ENCODE peak calls at places on chromosomes 12 and 14, in ten cellular contexts. P is AG04450; H is HCT116; Y is A549; F is dorsolateral prefrontal cortex; S is heart left ventricle; O is HepG2; M is CD4-positive, alpha-beta T cell; E is tibial artery; D is MM.1S. V is an unnamed sample.

GRCh38 chr12:115618105-115618504 is 659.4 kb downstream of the MED13L start:
- DNase-seq in H (no peak), O (no peak), F (no peak), S (no peak), M (no peak), E (no peak), P (no peak), Y (no peak), D (no peak), V (no peak)

GRCh38 chr12:51814311-51815088 is 34.0 kb downstream of the FIGNL2 start:
- DNase-seq in E (peak; percentile 76), D (peak; percentile 64), F (peak; percentile 55), S (peak; percentile 77), Y (peak; percentile 86), M (peak; percentile 36), O (peak; percentile 62), P (peak; percentile 26), H (no peak), V (peak; percentile 13)

GRCh38 chr12:13234045-13234641 is 37.6 kb downstream of the EMP1 start:
- DNase-seq in O (peak; percentile 34), D (peak; percentile 48), F (no peak), Y (peak; percentile 73), M (peak; percentile 16), S (peak; percentile 35), H (peak; percentile 61), P (no peak), E (no peak), V (peak; percentile 62)

GRCh38 chr12:50750366-50750765 is 13.5 kb upstream of the ATF1 start:
- DNase-seq in E (no peak), O (peak; percentile 12), H (no peak), M (no peak), F (no peak), Y (no peak), P (no peak), D (no peak), S (no peak), V (no peak)

GRCh38 chr12:96230646-96231045 is 36.5 kb downstream of the ELK3 start:
- DNase-seq in P (no peak), O (no peak), H (no peak), E (no peak), M (no peak), Y (no peak), S (no peak), F (no peak), D (no peak), V (no peak)

GRCh38 chr12:52149182-52149641 is 42.6 kb downstream of the KRT80 start:
- DNase-seq in M (no peak), F (no peak), P (no peak), D (no peak), H (no peak), S (no peak), Y (no peak), O (no peak), E (no peak), V (no peak)

GRCh38 chr14:104994988-104995387 is 9.4 kb downstream of the CLBA1 start:
- DNase-seq in F (no peak), M (no peak), O (no peak), P (no peak), Y (no peak), S (no peak), D (no peak), H (no peak), E (no peak), V (no peak)

GRCh38 chr14:22824711-22825359 is 4.9 kb upstream of the MRPL52 start:
- DNase-seq in O (peak; percentile 85), Y (peak; percentile 61), P (peak; percentile 87), M (no peak), D (peak; percentile 31), S (no peak), H (peak; percentile 53), F (no peak), E (no peak), V (peak; percentile 53)

GRCh38 chr12:28164644-28165313 is 25.5 kb upstream of the CCDC91 start:
- DNase-seq in F (no peak), O (peak; percentile 54), S (no peak), H (no peak), E (no peak), Y (no peak), D (no peak), M (no peak), P (no peak), V (no peak)

GRCh38 chr12:48350249-48351021 is at the start of gene ZNF641:
- DNase-seq in D (peak; percentile 82), M (peak; percentile 72), H (no peak), S (peak; percentile 90), Y (peak; percentile 25), O (peak; percentile 45), E (peak; percentile 92), P (peak; percentile 2), F (peak; percentile 72), V (peak; percentile 76)

GRCh38 chr14:71942904-71943694 is 10.9 kb downstream of the RGS6 start:
- DNase-seq in H (no peak), Y (no peak), D (no peak), O (no peak), M (no peak), P (no peak), F (no peak), S (no peak), E (no peak), V (no peak)

GRCh38 chr12:43692064-43692463 is 66.5 kb downstream of the PUS7L start:
- DNase-seq in E (no peak), F (no peak), D (no peak), Y (no peak), S (no peak), M (no peak), P (no peak), H (peak; percentile 4), O (no peak), V (no peak)

GRCh38 chr14:57486767-57487379 is 6.8 kb downstream of the CCDC198 start:
- DNase-seq in E (no peak), S (no peak), Y (no peak), M (no peak), F (no peak), P (peak; percentile 6), D (peak; percentile 9), H (peak; percentile 18), O (peak; percentile 41), V (no peak)

GRCh38 chr12:88820012-88820411 is 239.7 kb upstream of the KITLG start:
- DNase-seq in O (no peak), P (no peak), M (no peak), D (no peak), Y (no peak), F (no peak), S (no peak), E (no peak), H (no peak), V (no peak)

GRCh38 chr14:89748004-89748403 is 206.5 kb downstream of the EFCAB11 start:
- DNase-seq in E (no peak), H (no peak), D (no peak), F (no peak), Y (no peak), M (no peak), P (peak; percentile 30), S (no peak), O (no peak), V (no peak)

GRCh38 chr12:124191024-124191359 is 103.9 kb upstream of the RFLNA start:
- DNase-seq in P (no peak), O (no peak), F (no peak), S (no peak), Y (no peak), D (no peak), M (no peak), E (no peak), H (peak; percentile 26), V (no peak)

GRCh38 chr14:77086017-77086727 is 11.9 kb upstream of the CIPC start:
- DNase-seq in S (no peak), Y (no peak), O (peak; percentile 25), H (no peak), P (no peak), E (no peak), M (no peak), F (no peak), D (peak; percentile 65), V (peak; percentile 58)

GRCh38 chr12:109163150-109163549 is 46.8 kb downstream of the ACACB start:
- DNase-seq in E (no peak), D (no peak), H (no peak), F (no peak), S (no peak), P (no peak), M (no peak), O (no peak), Y (no peak), V (no peak)

GRCh38 chr12:26941251-26941650 is 3.0 kb downstream of the FGFR1OP2 start:
- DNase-seq in E (no peak), Y (no peak), O (no peak), D (peak; percentile 45), H (no peak), P (no peak), F (no peak), M (no peak), S (no peak), V (no peak)
- TF ChIP-seq CTCF in E (no peak), Y (no peak), O (no peak), D (no peak), H (no peak), P (no peak), F (no peak), M (no peak), S (no peak), V (no peak)

GRCh38 chr14:94441531-94442205 is 10.9 kb downstream of the SERPINA11 start:
- DNase-seq in F (no peak), H (no peak), O (no peak), P (no peak), M (no peak), D (no peak), Y (no peak), E (no peak), S (no peak), V (no peak)
- H3K27ac ChIP-seq in F (no peak overlapping the region), H (no peak overlapping the region), O (no peak overlapping the region), P (no peak overlapping the region), M (no peak overlapping the region), D (no peak overlapping the region), Y (no peak overlapping the region), E (no peak overlapping the region), S (no peak overlapping the region), V (no peak overlapping the region)

GRCh38 chr12:128190614-128191013 is 76.4 kb upstream of the TMEM132C start:
- DNase-seq in Y (no peak), S (no peak), M (no peak), D (no peak), E (no peak), H (no peak), F (no peak), O (no peak), P (no peak), V (no peak)
- TF ChIP-seq CTCF in Y (no peak), S (no peak), M (no peak), D (no peak), E (no peak), H (no peak), F (peak; percentile 68), O (peak; percentile 19), P (no peak), V (peak; percentile 25)

DNA sequence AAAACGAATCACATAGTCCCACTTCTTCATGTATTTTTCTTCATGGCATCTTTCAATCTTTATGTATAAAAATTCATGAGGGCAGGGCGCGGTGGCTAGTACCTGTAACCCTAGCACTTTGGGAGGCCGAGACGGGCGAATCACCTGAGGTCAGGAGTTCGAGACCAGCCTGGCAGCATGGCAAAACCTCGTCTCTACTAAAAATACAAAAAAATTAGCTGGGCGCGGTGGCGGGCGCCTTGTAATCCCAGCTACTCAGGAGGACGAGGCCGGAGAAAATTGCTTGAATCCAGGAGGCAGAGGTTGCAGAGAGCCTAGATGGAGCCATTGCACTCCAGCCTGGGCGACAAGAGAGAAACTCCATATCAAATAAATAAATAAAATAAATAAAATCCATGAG is 2.5 kb upstream of the GABARAPL1 start:
- DNase-seq in D (no peak), Y (no peak), P (no peak), M (no peak), E (no peak), F (no peak), S (no peak), O (no peak), H (no peak), V (no peak)
- H3K27ac ChIP-seq in D (no peak overlapping the region), Y (no peak overlapping the region), P (no peak overlapping the region), M (no peak overlapping the region), E (no peak overlapping the region), F (no peak overlapping the region), S (no peak overlapping the region), O (no peak overlapping the region), H (no peak overlapping the region), V (no peak overlapping the region)